ENCODE peak calls at places on chromosomes 6 and 20, in nine cellular contexts. T is hepatocyte, O is midbrain, Q is NCI-H187 treated with DMSO at 0.1 percent for 48 hours, G is SHP77, N is neural crest cell, K is NCI-H748 treated with DMSO at 0.1 percent for 48 hours, V is RCC 7860, E is brain pericyte. Z is an unnamed sample.

GRCh38 chr6:144413418-144413817 is 128.3 kb downstream of the UTRN start:
- DNase-seq in T (no peak), V (no peak), N (no peak), O (no peak), K (no peak), Q (no peak), E (no peak), G (no peak), Z (no peak)

GRCh38 chr20:23656372-23656771 is 18.6 kb upstream of the CST3 start:
- DNase-seq in K (no peak), O (no peak), G (no peak), N (no peak), E (no peak), V (no peak), Q (no peak), T (no peak), Z (no peak)

GRCh38 chr20:51966296-51966971 is 164.1 kb upstream of the SALL4 start:
- DNase-seq in Q (no peak), G (no peak), T (peak; percentile 75), V (peak; percentile 44), E (no peak), N (peak; percentile 52), K (peak; percentile 9), O (peak; percentile 32), Z (peak; percentile 85)

GRCh38 chr6:134002821-134003220 is 49.6 kb downstream of the SLC2A12 start:
- DNase-seq in Q (peak; percentile 8), T (no peak), N (no peak), K (no peak), V (peak; percentile 25), E (no peak), G (no peak), O (no peak), Z (no peak)

GRCh38 chr20:45073182-45073581 is 27.7 kb downstream of the KCNS1 start:
- DNase-seq in G (no peak), E (no peak), K (no peak), O (no peak), Q (no peak), T (no peak), V (no peak), N (no peak), Z (no peak)

GRCh38 chr20:458766-459165 is 3.6 kb downstream of the TBC1D20 start:
- DNase-seq in G (no peak), V (no peak), K (no peak), N (no peak), Q (no peak), O (no peak), T (no peak), E (no peak), Z (no peak)

GRCh38 chr6:134178230-134179044 is 126.0 kb upstream of the SLC2A12 start:
- DNase-seq in Q (peak; percentile 8), V (peak; percentile 76), K (peak; percentile 81), N (peak; percentile 63), T (peak; percentile 92), E (peak; percentile 68), O (peak; percentile 86), G (peak; percentile 63), Z (peak; percentile 92)

GRCh38 chr6:7236312-7237209 is 76.4 kb downstream of the SSR1 start:
- DNase-seq in K (no peak), N (no peak), O (no peak), V (no peak), E (no peak), Q (no peak), T (no peak), G (no peak), Z (no peak)

GRCh38 chr6:24899647-24900325 is 36.0 kb downstream of the RIPOR2 start:
- DNase-seq in Q (no peak), K (no peak), E (no peak), V (no peak), N (no peak), G (no peak), O (no peak), T (no peak), Z (no peak)

GRCh38 chr6:166417285-166417691 is 34.5 kb upstream of the MPC1 start:
- DNase-seq in Q (no peak), T (no peak), O (no peak), E (no peak), G (no peak), K (no peak), N (no peak), V (no peak), Z (no peak)

GRCh38 chr6:114280239-114280982 is 62.4 kb downstream of the HS3ST5 start:
- DNase-seq in K (no peak), O (no peak), N (no peak), Q (no peak), V (no peak), G (no peak), T (no peak), E (no peak), Z (no peak)

GRCh38 chr6:44263357-44264100 is 1.8 kb downstream of the NFKBIE start:
- DNase-seq in G (no peak), V (peak; percentile 63), K (no peak), O (no peak), N (no peak), Q (no peak), T (peak; percentile 69), E (no peak), Z (no peak)

GRCh38 chr20:40681684-40682083 is 7.4 kb downstream of the MAFB start:
- DNase-seq in E (no peak), G (no peak), V (no peak), K (no peak), O (no peak), Q (no peak), T (no peak), N (no peak), Z (no peak)

GRCh38 chr6:168851460-168852103 is 402.1 kb downstream of the THBS2 start:
- DNase-seq in T (no peak), K (no peak), Q (no peak), O (no peak), G (no peak), N (no peak), E (no peak), V (no peak), Z (no peak)

Z was measured in G401.